ENCODE peak calls at places on chromosomes 11 and 22, in eight cellular contexts. K, P, O, G, L, E, W and S are unnamed samples.

GRCh38 chr11:134119094-134119493 is 50.2 kb downstream of the JAM3 start:
- DNase-seq in L (no peak), G (no peak), E (no peak), P (no peak), K (no peak), W (no peak), O (no peak), S (no peak)

GRCh38 chr11:72578991-72579815 is 95.0 kb downstream of the PDE2A start:
- DNase-seq in G (no peak), W (peak), L (no peak), O (no peak), K (peak), P (peak), E (no peak), S (peak)

GRCh38 chr11:118633979-118634378 is 26.6 kb downstream of the PHLDB1 start:
- DNase-seq in K (no peak), O (no peak), L (no peak), P (no peak), E (no peak), G (no peak), W (no peak), S (no peak)

GRCh38 chr11:78560826-78561484 is 13.7 kb downstream of the NARS2 start:
- DNase-seq in E (no peak), K (no peak), P (no peak), W (no peak), O (no peak), G (peak), L (no peak), S (no peak)

GRCh38 chr11:31509017-31509411 is 408 bp downstream of the IMMP1L start:
- DNase-seq in O (no peak), K (no peak), P (no peak), L (no peak), W (no peak), E (no peak), G (no peak), S (no peak)

GRCh38 chr11:107741044-107741823 is 29.4 kb upstream of the SLN start:
- DNase-seq in L (peak), P (peak), K (no peak), E (peak), O (no peak), W (peak), G (no peak), S (peak)

GRCh38 chr11:82845336-82846036 is 54.7 kb downstream of the PRCP start:
- DNase-seq in K (no peak), P (no peak), L (no peak), O (no peak), W (no peak), E (no peak), G (no peak), S (no peak)

GRCh38 chr22:45997775-45998637 is 21.0 kb upstream of the WNT7B start:
- DNase-seq in O (peak), G (no peak), E (no peak), K (no peak), W (no peak), L (no peak), P (no peak), S (peak)

GRCh38 chr11:61912991-61913698 is 4.2 kb downstream of the RAB3IL1 start:
- DNase-seq in L (no peak), G (no peak), E (no peak), P (no peak), K (peak), W (peak), O (peak), S (peak)

GRCh38 chr11:2331404-2331803 is 29.6 kb downstream of the TSPAN32 start:
- DNase-seq in O (no peak), P (no peak), K (no peak), G (no peak), E (no peak), W (no peak), L (no peak), S (no peak)

GRCh38 chr11:3160252-3161031 is 4.7 kb downstream of the OSBPL5 start:
- DNase-seq in L (no peak), O (peak), E (peak), W (peak), G (peak), P (peak), K (peak), S (peak)

GRCh38 chr11:65491614-65492386 is 7.0 kb upstream of the MALAT1 start:
- DNase-seq in G (peak), L (peak), E (peak), O (peak), P (peak), K (no peak), W (peak), S (no peak)

GRCh38 chr11:33997473-33998347 is 53.8 kb upstream of the CAPRIN1 start:
- DNase-seq in K (no peak), O (no peak), P (no peak), G (no peak), L (peak), E (no peak), W (no peak), S (no peak)

GRCh38 chr11:12053606-12054361 is 45.4 kb upstream of the DKK3 start:
- DNase-seq in W (peak), O (no peak), G (no peak), K (no peak), P (no peak), E (no peak), L (no peak), S (no peak)

GRCh38 chr11:61949169-61950034 is 749 bp upstream of the BEST1 start:
- DNase-seq in W (peak), G (peak), E (peak), O (peak), P (peak), K (peak), L (no peak), S (no peak)

GRCh38 chr11:100680070-100680469 is 7.0 kb upstream of the ARHGAP42 start:
- DNase-seq in W (no peak), L (no peak), E (no peak), O (no peak), K (no peak), P (no peak), G (no peak), S (no peak)

GRCh38 chr11:6931146-6931713 is 5.0 kb downstream of the ZNF215 start:
- DNase-seq in O (no peak), E (no peak), K (no peak), G (no peak), W (no peak), P (no peak), L (no peak), S (no peak)

GRCh38 chr11:37630866-37631265 is 1032.8 kb upstream of the RAG2 start:
- DNase-seq in W (no peak), G (no peak), K (no peak), E (no peak), O (no peak), L (no peak), P (no peak), S (no peak)

GRCh38 chr11:27462543-27462942 is 10.0 kb downstream of the LGR4 start:
- DNase-seq in E (no peak), O (no peak), L (no peak), K (no peak), G (no peak), W (no peak), P (no peak), S (no peak)

GRCh38 chr22:30731658-30732057 is 37.0 kb downstream of the OSBP2 start:
- DNase-seq in O (no peak), W (no peak), G (no peak), E (no peak), K (no peak), P (no peak), L (no peak), S (no peak)

GRCh38 chr11:133530501-133530835 is 1.8 kb downstream of the OPCML start:
- DNase-seq in K (no peak), P (no peak), G (no peak), W (no peak), O (no peak), L (no peak), E (no peak), S (no peak)

GRCh38 chr11:109208116-109208515 is 213.9 kb upstream of the C11orf87 start:
- DNase-seq in O (no peak), P (no peak), G (no peak), L (no peak), K (no peak), W (no peak), E (no peak), S (no peak)
- H3K27ac ChIP-seq in O (no peak), P (no peak), G (no peak), L (no peak), K (no peak), W (no peak), E (no peak), S (no peak)

GRCh38 chr11:111627591-111627990 is 25.3 kb downstream of the SIK2 start:
- DNase-seq in O (no peak), G (no peak), P (no peak), E (no peak), L (no peak), W (no peak), K (no peak), S (no peak)
- H3K4me3 ChIP-seq in O (no peak), G (no peak), P (peak), E (no peak), L (no peak), W (no peak), K (no peak), S (no peak)

DNA sequence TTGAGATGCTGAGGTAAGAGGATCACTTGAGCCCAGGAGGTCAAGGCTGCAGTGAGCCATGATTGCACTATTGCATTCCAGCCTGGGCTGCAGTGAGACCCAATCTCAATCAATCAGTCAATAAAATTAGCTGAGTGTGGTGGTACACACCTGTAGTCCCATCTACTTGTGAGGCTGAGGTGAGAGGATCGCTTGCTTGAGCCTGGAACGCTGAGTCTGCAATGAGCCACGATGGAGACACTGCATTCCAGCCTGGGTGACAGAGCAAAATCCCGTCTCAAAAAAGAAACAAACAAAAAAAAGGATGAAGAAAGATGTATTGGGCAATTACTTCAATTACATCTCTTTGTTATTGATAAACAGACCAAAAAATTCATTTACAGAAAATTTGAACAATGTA is 54.5 kb downstream of the MED15 start:
- DNase-seq in L (no peak), K (no peak), W (no peak), E (no peak), P (no peak), O (no peak), G (no peak), S (no peak)
- H3K27ac ChIP-seq in L (no peak), K (no peak), W (no peak), E (no peak), P (no peak), O (no peak), G (no peak), S (no peak)

DNA sequence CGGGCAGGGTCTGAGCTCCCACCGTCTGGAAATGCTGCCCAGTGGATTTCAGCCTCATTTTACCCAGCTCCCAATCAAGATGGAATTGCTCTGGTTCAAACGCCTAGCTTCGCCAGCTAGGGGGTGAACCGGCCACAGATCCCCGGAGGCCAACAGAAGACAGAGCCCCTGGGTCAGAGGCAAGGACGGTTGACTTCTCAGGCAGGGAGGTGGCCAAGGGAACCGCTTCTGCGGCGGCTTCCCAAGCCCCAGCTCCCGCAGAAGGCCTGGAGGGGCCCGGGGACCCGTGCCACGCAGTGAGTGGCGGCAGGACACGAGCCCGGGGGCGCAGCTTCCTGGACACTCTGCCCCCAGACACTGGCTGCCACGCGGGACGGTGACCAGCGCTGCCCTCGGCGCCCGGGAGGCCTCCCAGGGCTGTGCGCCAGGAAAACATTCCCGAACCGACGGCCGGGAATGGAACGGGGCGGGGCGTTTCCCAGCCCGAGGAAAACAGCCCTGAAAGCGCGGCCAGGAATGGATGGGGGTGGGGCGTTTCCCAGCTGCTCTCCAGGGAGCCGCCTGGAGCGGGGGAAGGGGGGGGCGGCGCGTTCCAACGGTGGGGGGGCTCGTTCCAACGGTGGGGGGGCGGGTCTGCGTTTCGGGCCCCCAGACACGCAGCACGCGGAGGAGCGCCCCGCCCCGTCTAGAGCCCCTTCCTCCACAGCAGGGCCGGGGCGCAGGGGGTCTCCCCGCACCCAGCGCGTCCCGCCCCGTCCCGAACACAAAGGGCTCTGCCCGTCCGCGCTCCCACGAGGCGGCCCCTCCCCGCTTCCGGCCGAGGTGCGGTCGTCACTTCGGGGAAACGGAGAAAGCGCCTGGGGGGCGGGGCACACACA is 13.5 kb upstream of the B4GALNT4 start:
- DNase-seq in G (peak), W (peak), L (peak), O (peak), E (peak), P (peak), K (peak), S (peak)
- H3K4me3 ChIP-seq in G (peak), W (peak), L (peak), O (peak), E (peak), P (peak), K (peak), S (peak)

GRCh38 chr22:17832665-17833064 is 58.4 kb upstream of the BID start:
- DNase-seq in O (peak), K (no peak), P (peak), W (peak), E (no peak), G (no peak), L (no peak), S (no peak)
- H3K27ac ChIP-seq in O (peak), K (peak), P (peak), W (no peak), E (no peak), G (no peak), L (no peak), S (peak)

GRCh38 chr22:48676266-48677167 is 1151.2 kb downstream of the BRD1 start:
- DNase-seq in L (no peak), P (no peak), E (no peak), G (no peak), W (no peak), O (no peak), K (no peak), S (no peak)

GRCh38 chr22:48677168-48677520 is 1150.5 kb downstream of the BRD1 start:
- DNase-seq in L (no peak), E (no peak), K (no peak), G (no peak), O (no peak), W (no peak), P (no peak), S (no peak)

GRCh38 chr22:48675828-48676145 is 1151.9 kb downstream of the BRD1 start:
- DNase-seq in G (no peak), E (no peak), P (no peak), K (no peak), O (no peak), W (no peak), L (no peak), S (no peak)

GRCh38 chr22:48678171-48679135 is 1149.2 kb downstream of the BRD1 start:
- DNase-seq in E (no peak), K (no peak), L (no peak), P (no peak), W (no peak), O (no peak), G (no peak), S (no peak)

DNA sequence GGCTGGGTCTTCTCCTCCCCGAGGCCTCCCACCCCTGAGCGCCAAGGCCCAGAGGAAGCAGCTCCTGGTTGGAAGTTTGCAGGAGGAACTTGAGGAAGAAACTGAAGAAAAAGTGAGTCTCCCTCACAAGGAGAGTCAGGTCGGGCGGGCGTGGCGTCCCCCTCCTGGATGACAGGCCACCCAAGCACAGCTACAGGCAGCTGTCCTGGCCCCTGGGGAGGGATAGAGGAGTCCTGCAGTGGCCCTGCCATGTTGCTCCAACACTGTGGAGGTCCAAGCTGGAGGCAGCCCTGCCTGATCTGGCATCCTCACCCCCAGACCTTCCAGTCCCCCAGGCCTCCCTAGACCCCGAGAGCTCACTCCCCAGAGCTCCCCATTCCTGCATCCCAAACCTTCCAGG is 1150.1 kb downstream of the BRD1 start:
- DNase-seq in L (no peak), K (no peak), W (no peak), G (no peak), O (no peak), E (no peak), P (no peak), S (no peak)
- H3K4me3 ChIP-seq in L (no peak), K (no peak), W (no peak), G (no peak), O (no peak), E (no peak), P (no peak), S (no peak)

GRCh38 chr11:128210148-128210940 is 377.0 kb downstream of the ETS1 start:
- DNase-seq in K (peak), G (peak), O (no peak), W (peak), P (peak), E (peak), L (peak), S (no peak)
- H3K27ac ChIP-seq in K (no peak), G (peak), O (no peak), W (no peak), P (peak), E (peak), L (peak), S (no peak)

GRCh38 chr11:69010964-69011623 is 2.0 kb downstream of the MRGPRF start:
- DNase-seq in W (peak), L (peak), G (peak), O (peak), K (peak), P (peak), E (peak), S (peak)
- H3K4me3 ChIP-seq in W (peak), L (peak), G (peak), O (peak), K (peak), P (peak), E (no peak), S (peak)

DNA sequence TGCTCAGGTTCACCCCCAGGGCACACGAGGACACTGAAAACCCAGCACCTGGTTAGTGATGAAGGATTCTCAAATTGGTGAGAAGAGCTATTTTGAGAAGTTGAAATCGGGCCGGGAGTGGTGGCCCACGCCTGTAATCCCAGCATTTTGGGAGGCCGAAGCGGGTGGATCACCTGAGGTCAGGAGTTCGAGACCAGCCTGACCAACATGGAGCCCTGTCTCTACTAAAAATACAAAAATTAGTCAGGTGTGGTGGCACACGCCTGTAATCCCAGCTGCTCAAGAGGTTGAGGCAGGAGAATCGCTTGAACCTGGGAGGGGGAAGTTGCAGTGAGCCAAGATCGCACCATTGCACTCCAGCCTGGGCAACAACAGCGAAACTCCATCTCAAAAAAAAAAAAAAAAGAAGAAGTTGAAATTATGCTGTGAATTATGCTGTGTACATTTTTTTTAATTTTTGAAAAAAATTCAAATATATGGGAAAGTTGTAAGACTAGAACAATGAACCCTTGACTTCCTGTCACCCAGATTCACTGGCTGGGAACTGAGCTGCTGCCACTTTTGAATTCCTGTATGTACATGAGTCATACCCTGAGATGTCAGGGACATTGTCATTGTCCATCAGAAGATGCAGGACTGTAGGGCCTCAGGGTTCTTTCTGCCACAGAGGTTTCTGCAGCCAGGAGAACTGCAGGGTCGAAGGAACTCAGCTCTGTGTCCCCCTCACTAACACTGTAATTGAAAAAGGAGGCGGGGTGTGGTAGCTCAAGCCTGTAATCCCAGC is 5.2 kb downstream of the AIFM3 start:
- DNase-seq in L (peak), G (peak), P (no peak), W (no peak), K (no peak), E (no peak), O (no peak), S (peak)
- H3K27ac ChIP-seq in L (no peak), G (peak), P (no peak), W (no peak), K (no peak), E (no peak), O (no peak), S (no peak)

DNA sequence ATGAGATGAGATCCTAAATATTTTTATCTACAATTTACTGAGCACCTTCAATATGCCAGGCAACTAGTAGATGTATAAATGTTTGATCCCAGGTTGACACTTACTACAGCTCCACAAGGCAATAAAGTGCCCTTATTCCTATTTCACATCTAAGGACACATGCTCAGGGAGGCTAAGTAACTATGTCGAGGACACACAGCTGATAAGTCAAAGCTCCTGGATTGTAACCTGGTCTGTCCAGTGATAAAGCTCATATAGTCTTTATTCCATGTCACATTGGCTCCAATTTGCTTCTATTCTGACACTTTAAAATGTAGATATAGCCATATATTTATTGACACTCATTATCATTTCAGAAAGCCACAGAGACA is 93.8 kb upstream of the BMAL1 start:
- DNase-seq in K (no peak), L (no peak), E (no peak), P (no peak), W (no peak), O (no peak), G (no peak), S (no peak)
- H3K4me3 ChIP-seq in K (no peak), L (no peak), E (no peak), P (no peak), W (no peak), O (no peak), G (no peak), S (no peak)